ENCODE peak calls at places on chromosomes 13 and 19, in four cellular contexts. P, H, K and Q are unnamed samples.
A peak's percentile ranks its signal among the peaks of the same experiment; 100 is the strongest.

GRCh38 chr13:33610471-33611015 is 207.4 kb upstream of the RFC3 start:
- DNase-seq in P (no peak), K (no peak), H (peak; percentile 21), Q (no peak)

GRCh38 chr19:1318678-1319471 is 33.2 kb downstream of the EFNA2 start:
- DNase-seq in H (no peak), K (no peak), P (no peak), Q (no peak)

GRCh38 chr19:8517551-8518442 is 3.8 kb upstream of the ZNF414 start:
- DNase-seq in P (no peak), K (no peak), H (no peak), Q (peak; percentile 58)

GRCh38 chr19:1986357-1987162 is 29.0 kb downstream of the BTBD2 start:
- DNase-seq in K (no peak), P (no peak), H (no peak), Q (no peak)

GRCh38 chr13:28576037-28576436 is 81.1 kb upstream of the FLT1 start:
- DNase-seq in H (no peak), P (no peak), K (no peak), Q (no peak)

GRCh38 chr13:110448230-110448629 is 113.3 kb downstream of the RAB20 start:
- DNase-seq in H (peak; percentile 91), K (no peak), P (no peak), Q (peak; percentile 59)

GRCh38 chr19:56966697-56967299 is 126.3 kb upstream of the PEG3 start:
- DNase-seq in K (no peak), H (no peak), P (no peak), Q (no peak)

GRCh38 chr19:33132425-33132824 is 511 bp downstream of the WDR88 start:
- DNase-seq in P (no peak), H (no peak), K (no peak), Q (no peak)

GRCh38 chr13:58085819-58086218 is 454.3 kb downstream of the PCDH17 start:
- DNase-seq in P (no peak), K (no peak), H (no peak), Q (no peak)